ENCODE peak calls at places on chromosomes 16 and 17, in nine cellular contexts. One of them, this sample, is unnamed.

GRCh38 chr16:66274335-66275110 is 92.0 kb upstream of the CDH5 start:
- DNase-seq in suprapubic skin: no peak
- DNase-seq in A549: peak
- DNase-seq in tibial nerve: no peak
- DNase-seq in HCT116: peak
- DNase-seq in right lobe of liver: peak
- DNase-seq in uterus: no peak
- DNase-seq in GM12892: no peak
- DNase-seq in IMR-90: peak
- DNase-seq in this sample: peak

GRCh38 chr16:3957344-3957980 is 76.9 kb upstream of the CREBBP start:
- DNase-seq in suprapubic skin: no peak
- DNase-seq in HCT116: no peak
- DNase-seq in A549: no peak
- DNase-seq in GM12892: no peak
- DNase-seq in tibial nerve: no peak
- DNase-seq in uterus: no peak
- DNase-seq in right lobe of liver: no peak
- DNase-seq in IMR-90: no peak
- DNase-seq in this sample: no peak

GRCh38 chr16:3993052-3993785 is 112.7 kb upstream of the CREBBP start:
- DNase-seq in uterus: no peak
- DNase-seq in right lobe of liver: no peak
- DNase-seq in tibial nerve: no peak
- DNase-seq in suprapubic skin: no peak
- DNase-seq in GM12892: no peak
- DNase-seq in A549: no peak
- DNase-seq in IMR-90: no peak
- DNase-seq in HCT116: no peak
- DNase-seq in this sample: no peak

GRCh38 chr17:17765359-17765758 is 71.4 kb downstream of the SREBF1 start:
- DNase-seq in IMR-90: peak
- DNase-seq in tibial nerve: no peak
- DNase-seq in A549: no peak
- DNase-seq in right lobe of liver: no peak
- DNase-seq in HCT116: no peak
- DNase-seq in suprapubic skin: no peak
- DNase-seq in uterus: no peak
- DNase-seq in GM12892: no peak
- DNase-seq in this sample: no peak

GRCh38 chr17:48892940-48893645 is 506 bp downstream of the ATP5MC1 start:
- DNase-seq in HCT116: no peak
- DNase-seq in right lobe of liver: no peak
- DNase-seq in IMR-90: no peak
- DNase-seq in A549: no peak
- DNase-seq in tibial nerve: no peak
- DNase-seq in GM12892: no peak
- DNase-seq in uterus: no peak
- DNase-seq in suprapubic skin: no peak
- DNase-seq in this sample: no peak

GRCh38 chr16:830871-831570 is 30.5 kb upstream of the GNG13 start:
- DNase-seq in uterus: no peak
- DNase-seq in GM12892: no peak
- DNase-seq in A549: no peak
- DNase-seq in right lobe of liver: no peak
- DNase-seq in HCT116: no peak
- DNase-seq in tibial nerve: no peak
- DNase-seq in IMR-90: no peak
- DNase-seq in suprapubic skin: no peak
- DNase-seq in this sample: no peak

GRCh38 chr17:78384479-78385175 is 6.2 kb downstream of the PGS1 start:
- DNase-seq in A549: no peak
- DNase-seq in tibial nerve: no peak
- DNase-seq in uterus: no peak
- DNase-seq in GM12892: no peak
- DNase-seq in right lobe of liver: no peak
- DNase-seq in IMR-90: no peak
- DNase-seq in suprapubic skin: no peak
- DNase-seq in HCT116: no peak
- DNase-seq in this sample: no peak

GRCh38 chr16:77790964-77791363 is 2.6 kb downstream of the VAT1L start:
- DNase-seq in GM12892: no peak
- DNase-seq in suprapubic skin: no peak
- DNase-seq in tibial nerve: no peak
- DNase-seq in HCT116: no peak
- DNase-seq in IMR-90: peak
- DNase-seq in right lobe of liver: no peak
- DNase-seq in A549: no peak
- DNase-seq in uterus: no peak
- DNase-seq in this sample: no peak

GRCh38 chr16:85353839-85354622 is 241.8 kb upstream of the CIBAR2 start:
- DNase-seq in IMR-90: no peak
- DNase-seq in uterus: no peak
- DNase-seq in A549: no peak
- DNase-seq in suprapubic skin: no peak
- DNase-seq in HCT116: no peak
- DNase-seq in right lobe of liver: no peak
- DNase-seq in GM12892: no peak
- DNase-seq in tibial nerve: no peak
- DNase-seq in this sample: no peak

GRCh38 chr17:143785-144281 is 6.5 kb downstream of the SCGB1C2 start:
- DNase-seq in A549: peak
- DNase-seq in uterus: peak
- DNase-seq in right lobe of liver: peak
- DNase-seq in GM12892: peak
- DNase-seq in tibial nerve: peak
- DNase-seq in HCT116: peak
- DNase-seq in IMR-90: peak
- DNase-seq in suprapubic skin: peak
- DNase-seq in this sample: peak

GRCh38 chr16:51119576-51120288 is 31.3 kb downstream of the SALL1 start:
- DNase-seq in HCT116: no peak
- DNase-seq in suprapubic skin: no peak
- DNase-seq in tibial nerve: no peak
- DNase-seq in A549: no peak
- DNase-seq in IMR-90: peak
- DNase-seq in GM12892: no peak
- DNase-seq in uterus: peak
- DNase-seq in right lobe of liver: no peak
- DNase-seq in this sample: no peak

GRCh38 chr16:70708381-70709253 is 22.8 kb upstream of the MTSS2 start:
- DNase-seq in suprapubic skin: no peak
- DNase-seq in tibial nerve: no peak
- DNase-seq in uterus: no peak
- DNase-seq in HCT116: no peak
- DNase-seq in A549: no peak
- DNase-seq in IMR-90: no peak
- DNase-seq in GM12892: no peak
- DNase-seq in right lobe of liver: no peak
- DNase-seq in this sample: no peak

GRCh38 chr16:65698943-65699342 is 577.1 kb upstream of the CDH11 start:
- DNase-seq in uterus: no peak
- DNase-seq in tibial nerve: no peak
- DNase-seq in IMR-90: no peak
- DNase-seq in A549: no peak
- DNase-seq in right lobe of liver: no peak
- DNase-seq in HCT116: no peak
- DNase-seq in GM12892: no peak
- DNase-seq in suprapubic skin: no peak
- DNase-seq in this sample: no peak

GRCh38 chr17:9342225-9342624 is 233.4 kb downstream of the STX8 start:
- DNase-seq in uterus: no peak
- DNase-seq in suprapubic skin: no peak
- DNase-seq in IMR-90: no peak
- DNase-seq in A549: no peak
- DNase-seq in tibial nerve: no peak
- DNase-seq in HCT116: no peak
- DNase-seq in right lobe of liver: no peak
- DNase-seq in GM12892: no peak
- DNase-seq in this sample: no peak

GRCh38 chr17:9221231-9222180 is 200.2 kb downstream of the NTN1 start:
- DNase-seq in A549: no peak
- DNase-seq in GM12892: no peak
- DNase-seq in HCT116: no peak
- DNase-seq in right lobe of liver: no peak
- DNase-seq in tibial nerve: no peak
- DNase-seq in suprapubic skin: no peak
- DNase-seq in uterus: no peak
- DNase-seq in IMR-90: no peak
- DNase-seq in this sample: no peak

GRCh38 chr16:80144191-80144590 is 396.6 kb upstream of the DYNLRB2 start:
- DNase-seq in IMR-90: peak
- DNase-seq in suprapubic skin: no peak
- DNase-seq in A549: no peak
- DNase-seq in tibial nerve: no peak
- DNase-seq in HCT116: no peak
- DNase-seq in right lobe of liver: no peak
- DNase-seq in uterus: no peak
- DNase-seq in GM12892: peak
- DNase-seq in this sample: no peak

GRCh38 chr17:44115585-44116415 is 7.6 kb downstream of the HDAC5 start:
- DNase-seq in suprapubic skin: no peak
- DNase-seq in right lobe of liver: no peak
- DNase-seq in uterus: no peak
- DNase-seq in IMR-90: peak
- DNase-seq in tibial nerve: no peak
- DNase-seq in GM12892: no peak
- DNase-seq in HCT116: no peak
- DNase-seq in A549: peak
- DNase-seq in this sample: no peak

GRCh38 chr16:28089205-28089991 is 25.9 kb upstream of the GSG1L start:
- DNase-seq in GM12892: no peak
- DNase-seq in uterus: no peak
- DNase-seq in IMR-90: no peak
- DNase-seq in right lobe of liver: no peak
- DNase-seq in A549: no peak
- DNase-seq in tibial nerve: no peak
- DNase-seq in HCT116: no peak
- DNase-seq in suprapubic skin: no peak
- DNase-seq in this sample: no peak

GRCh38 chr17:6596941-6597340 is 40.6 kb upstream of the PITPNM3 start:
- DNase-seq in uterus: no peak
- DNase-seq in tibial nerve: no peak
- DNase-seq in suprapubic skin: no peak
- DNase-seq in HCT116: no peak
- DNase-seq in right lobe of liver: no peak
- DNase-seq in IMR-90: no peak
- DNase-seq in GM12892: no peak
- DNase-seq in A549: no peak
- DNase-seq in this sample: no peak
- TF ChIP-seq POLR2A in uterus: no peak
- TF ChIP-seq POLR2A in tibial nerve: no peak
- TF ChIP-seq POLR2A in suprapubic skin: no peak
- TF ChIP-seq POLR2A in HCT116: no peak
- TF ChIP-seq POLR2A in right lobe of liver: no peak
- TF ChIP-seq POLR2A in IMR-90: no peak
- TF ChIP-seq POLR2A in GM12892: no peak
- TF ChIP-seq POLR2A in A549: no peak
- TF ChIP-seq POLR2A in this sample: no peak

DNA sequence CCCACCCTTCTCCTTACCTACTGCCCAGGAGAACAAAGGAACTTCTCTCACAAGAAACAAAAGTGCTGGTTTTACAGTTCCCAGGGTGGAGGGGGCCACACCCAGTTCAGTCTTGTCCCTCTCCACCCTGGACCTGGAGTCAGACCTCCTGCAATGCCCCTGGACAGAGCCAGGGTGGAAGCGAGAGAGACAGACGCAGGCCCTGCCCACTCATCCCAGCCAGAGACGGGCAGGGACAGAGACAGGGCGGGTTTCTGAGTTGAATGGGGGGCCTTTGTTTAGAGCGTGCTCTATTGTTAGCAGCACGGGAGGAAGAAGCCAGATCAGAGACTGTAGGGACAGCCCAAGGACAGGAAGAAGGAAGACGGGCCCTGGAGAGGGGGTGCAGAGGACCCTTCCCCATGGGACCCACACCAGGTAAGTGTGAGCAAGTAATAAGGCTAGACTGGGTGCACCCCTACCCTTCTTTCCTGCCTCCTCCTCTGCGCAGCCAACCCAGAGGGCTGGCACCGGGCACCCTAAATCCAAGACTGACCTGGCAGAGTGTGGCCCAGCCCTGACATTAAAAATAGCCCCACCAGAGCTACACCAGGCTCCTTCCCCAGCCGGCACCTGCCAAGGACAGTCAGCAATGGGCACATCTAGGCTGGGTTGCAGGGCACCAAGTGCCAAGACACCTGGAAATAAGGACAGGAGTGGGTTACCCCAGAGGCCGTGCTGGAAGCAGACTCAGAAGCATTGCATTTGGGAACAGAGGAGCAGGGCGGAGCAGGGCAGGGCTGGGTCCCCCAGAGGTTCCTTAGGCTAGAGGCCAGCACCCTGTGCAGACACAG is 10.9 kb downstream of the JUP start:
- DNase-seq in uterus: no peak
- DNase-seq in right lobe of liver: no peak
- DNase-seq in suprapubic skin: no peak
- DNase-seq in tibial nerve: no peak
- DNase-seq in GM12892: no peak
- DNase-seq in HCT116: no peak
- DNase-seq in IMR-90: no peak
- DNase-seq in A549: peak
- DNase-seq in this sample: no peak
- TF ChIP-seq POLR2A in uterus: no peak
- TF ChIP-seq POLR2A in right lobe of liver: no peak
- TF ChIP-seq POLR2A in suprapubic skin: no peak
- TF ChIP-seq POLR2A in tibial nerve: no peak
- TF ChIP-seq POLR2A in GM12892: no peak
- TF ChIP-seq POLR2A in HCT116: no peak
- TF ChIP-seq POLR2A in IMR-90: no peak
- TF ChIP-seq POLR2A in A549: no peak
- TF ChIP-seq POLR2A in this sample: no peak

GRCh38 chr17:7887482-7888183 is 956 bp upstream of the CHD3 start:
- DNase-seq in HCT116: peak
- DNase-seq in suprapubic skin: peak
- DNase-seq in A549: peak
- DNase-seq in uterus: peak
- DNase-seq in GM12892: peak
- DNase-seq in tibial nerve: peak
- DNase-seq in right lobe of liver: peak
- DNase-seq in IMR-90: peak
- DNase-seq in this sample: peak
- TF ChIP-seq POLR2A in HCT116: peak
- TF ChIP-seq POLR2A in suprapubic skin: no peak
- TF ChIP-seq POLR2A in A549: peak
- TF ChIP-seq POLR2A in uterus: no peak
- TF ChIP-seq POLR2A in GM12892: peak
- TF ChIP-seq POLR2A in tibial nerve: peak
- TF ChIP-seq POLR2A in right lobe of liver: peak
- TF ChIP-seq POLR2A in IMR-90: peak
- TF ChIP-seq POLR2A in this sample: no peak

GRCh38 chr17:39863918-39864746 is at the start of gene IKZF3:
- DNase-seq in tibial nerve: no peak
- DNase-seq in A549: peak
- DNase-seq in HCT116: no peak
- DNase-seq in IMR-90: peak
- DNase-seq in right lobe of liver: peak
- DNase-seq in suprapubic skin: no peak
- DNase-seq in GM12892: peak
- DNase-seq in uterus: no peak
- DNase-seq in this sample: no peak
- TF ChIP-seq POLR2A in tibial nerve: no peak
- TF ChIP-seq POLR2A in A549: no peak
- TF ChIP-seq POLR2A in HCT116: no peak
- TF ChIP-seq POLR2A in IMR-90: no peak
- TF ChIP-seq POLR2A in right lobe of liver: no peak
- TF ChIP-seq POLR2A in suprapubic skin: no peak
- TF ChIP-seq POLR2A in GM12892: peak
- TF ChIP-seq POLR2A in uterus: no peak
- TF ChIP-seq POLR2A in this sample: no peak

GRCh38 chr16:75566040-75566888 is at the start of gene GABARAPL2:
- DNase-seq in HCT116: peak
- DNase-seq in uterus: peak
- DNase-seq in tibial nerve: peak
- DNase-seq in right lobe of liver: peak
- DNase-seq in suprapubic skin: peak
- DNase-seq in GM12892: peak
- DNase-seq in IMR-90: peak
- DNase-seq in A549: peak
- DNase-seq in this sample: peak
- TF ChIP-seq POLR2A in HCT116: no peak
- TF ChIP-seq POLR2A in uterus: peak
- TF ChIP-seq POLR2A in tibial nerve: peak
- TF ChIP-seq POLR2A in right lobe of liver: peak
- TF ChIP-seq POLR2A in suprapubic skin: peak
- TF ChIP-seq POLR2A in GM12892: peak
- TF ChIP-seq POLR2A in IMR-90: no peak
- TF ChIP-seq POLR2A in A549: peak
- TF ChIP-seq POLR2A in this sample: peak

This sample was measured in H54.